ENCODE peak calls at places on chromosomes 2 and 18, in six cellular contexts. N is endothelial cell, F is lower leg skin, L is bronchial epithelial cell, I is endothelial cell of umbilical vein, B is left ventricle myocardium inferior. C is an unnamed sample.

GRCh38 chr18:63451774-63452173 is 25.0 kb upstream of the SERPINB5 start:
- DNase-seq in N (no peak), F (no peak), L (peak; percentile 97), I (peak; percentile 19), B (no peak), C (no peak)

GRCh38 chr18:25726278-25726677 is 364.1 kb downstream of the SS18 start:
- DNase-seq in N (peak; percentile 16), F (no peak), L (no peak), I (no peak), B (no peak), C (no peak)

GRCh38 chr2:46874236-46874929 is 41.2 kb downstream of the MCFD2 start:
- DNase-seq in N (no peak), F (no peak), L (no peak), I (no peak), B (no peak), C (peak; percentile 68)

GRCh38 chr2:197073701-197074433 is 147.4 kb upstream of the PGAP1 start:
- DNase-seq in N (no peak), F (no peak), L (no peak), I (peak; percentile 68), B (peak; percentile 81), C (no peak)

GRCh38 chr2:37323770-37324535 is 680 bp downstream of the PRKD3 start:
- DNase-seq in N (peak; percentile 50), F (no peak), L (peak; percentile 45), I (peak; percentile 71), B (peak; percentile 27), C (no peak)

GRCh38 chr2:8643996-8644356 is 37.9 kb upstream of the ID2 start:
- DNase-seq in N (no peak), F (no peak), L (no peak), I (no peak), B (no peak), C (no peak)

GRCh38 chr2:131369954-131370353 is 6.0 kb upstream of the RAB6D start:
- DNase-seq in N (no peak), F (no peak), L (no peak), I (no peak), B (no peak), C (no peak)

GRCh38 chr2:204265701-204266310 is 279.5 kb upstream of the PARD3B start:
- DNase-seq in N (no peak), F (no peak), L (no peak), I (no peak), B (no peak), C (no peak)

GRCh38 chr2:190843874-190844699 is 36.5 kb upstream of the GLS start:
- DNase-seq in N (no peak), F (no peak), L (peak; percentile 97), I (no peak), B (no peak), C (no peak)

GRCh38 chr2:138866797-138867196 is 86.6 kb upstream of the NXPH2 start:
- DNase-seq in N (no peak), F (no peak), L (no peak), I (no peak), B (no peak), C (no peak)

GRCh38 chr18:58267493-58267892 is 223.5 kb downstream of the NEDD4L start:
- DNase-seq in N (no peak), F (no peak), L (no peak), I (no peak), B (no peak), C (no peak)

GRCh38 chr2:44635725-44636124 is 274.0 kb downstream of the CAMKMT start:
- DNase-seq in N (no peak), F (no peak), L (peak; percentile 27), I (peak; percentile 19), B (no peak), C (no peak)

GRCh38 chr18:51195602-51196115 is 1.8 kb downstream of the MEX3C start:
- DNase-seq in N (peak; percentile 22), F (no peak), L (peak; percentile 62), I (peak; percentile 80), B (no peak), C (no peak)

GRCh38 chr2:176554107-176555048 is 285.1 kb downstream of the MTX2 start:
- DNase-seq in N (peak; percentile 29), F (peak; percentile 25), L (peak; percentile 54), I (peak; percentile 89), B (no peak), C (no peak)

GRCh38 chr2:131105156-131105949 is at the start of gene PLEKHB2:
- DNase-seq in N (peak; percentile 97), F (peak; percentile 88), L (peak; percentile 74), I (peak; percentile 93), B (peak; percentile 93), C (peak; percentile 46)

GRCh38 chr2:151902829-151903228 is 74.6 kb upstream of the ARL5A start:
- DNase-seq in N (no peak), F (no peak), L (peak; percentile 7), I (peak; percentile 47), B (no peak), C (no peak)

GRCh38 chr2:15866563-15867193 is 73.7 kb upstream of the MYCN start:
- DNase-seq in N (no peak), F (no peak), L (no peak), I (no peak), B (no peak), C (no peak)

GRCh38 chr2:196486145-196486544 is 153.4 kb upstream of the CCDC150 start:
- DNase-seq in N (no peak), F (peak; percentile 28), L (no peak), I (no peak), B (no peak), C (no peak)

GRCh38 chr2:95059656-95060370 is 34.3 kb downstream of the MAL start:
- DNase-seq in N (no peak), F (no peak), L (no peak), I (no peak), B (no peak), C (no peak)

GRCh38 chr2:178873912-178874311 is 66.7 kb upstream of the TTN start:
- DNase-seq in N (no peak), F (no peak), L (peak; percentile 30), I (no peak), B (no peak), C (no peak)

GRCh38 chr2:165185633-165186032 is 18.2 kb downstream of the SCN3A start:
- DNase-seq in N (no peak), F (no peak), L (no peak), I (no peak), B (no peak), C (no peak)

GRCh38 chr2:182767578-182767977 is 51.5 kb downstream of the DNAJC10 start:
- DNase-seq in N (no peak), F (no peak), L (peak; percentile 26), I (peak; percentile 81), B (no peak), C (no peak)

GRCh38 chr2:182758379-182758778 is 42.3 kb downstream of the DNAJC10 start:
- DNase-seq in N (no peak), F (no peak), L (no peak), I (no peak), B (no peak), C (no peak)

GRCh38 chr2:182761903-182762302 is 45.8 kb downstream of the DNAJC10 start:
- DNase-seq in N (no peak), F (no peak), L (peak; percentile 11), I (peak; percentile 39), B (no peak), C (no peak)

GRCh38 chr2:182766626-182767025 is 50.6 kb downstream of the DNAJC10 start:
- DNase-seq in N (no peak), F (no peak), L (no peak), I (no peak), B (no peak), C (no peak)

GRCh38 chr2:182763311-182763912 is 47.4 kb downstream of the DNAJC10 start:
- DNase-seq in N (peak; percentile 33), F (no peak), L (peak; percentile 48), I (peak; percentile 51), B (no peak), C (no peak)
- TF ChIP-seq CTCF in N (peak; percentile 70), F (no peak), L (peak; percentile 68), I (peak; percentile 43), B (peak; percentile 71), C (peak; percentile 69)

GRCh38 chr18:79755496-79756142 is 42.1 kb upstream of the KCNG2 start:
- DNase-seq in N (no peak), F (no peak), L (no peak), I (no peak), B (no peak), C (no peak)
- TF ChIP-seq CTCF in N (no peak), F (no peak), L (no peak), I (no peak), B (no peak), C (no peak)

DNA sequence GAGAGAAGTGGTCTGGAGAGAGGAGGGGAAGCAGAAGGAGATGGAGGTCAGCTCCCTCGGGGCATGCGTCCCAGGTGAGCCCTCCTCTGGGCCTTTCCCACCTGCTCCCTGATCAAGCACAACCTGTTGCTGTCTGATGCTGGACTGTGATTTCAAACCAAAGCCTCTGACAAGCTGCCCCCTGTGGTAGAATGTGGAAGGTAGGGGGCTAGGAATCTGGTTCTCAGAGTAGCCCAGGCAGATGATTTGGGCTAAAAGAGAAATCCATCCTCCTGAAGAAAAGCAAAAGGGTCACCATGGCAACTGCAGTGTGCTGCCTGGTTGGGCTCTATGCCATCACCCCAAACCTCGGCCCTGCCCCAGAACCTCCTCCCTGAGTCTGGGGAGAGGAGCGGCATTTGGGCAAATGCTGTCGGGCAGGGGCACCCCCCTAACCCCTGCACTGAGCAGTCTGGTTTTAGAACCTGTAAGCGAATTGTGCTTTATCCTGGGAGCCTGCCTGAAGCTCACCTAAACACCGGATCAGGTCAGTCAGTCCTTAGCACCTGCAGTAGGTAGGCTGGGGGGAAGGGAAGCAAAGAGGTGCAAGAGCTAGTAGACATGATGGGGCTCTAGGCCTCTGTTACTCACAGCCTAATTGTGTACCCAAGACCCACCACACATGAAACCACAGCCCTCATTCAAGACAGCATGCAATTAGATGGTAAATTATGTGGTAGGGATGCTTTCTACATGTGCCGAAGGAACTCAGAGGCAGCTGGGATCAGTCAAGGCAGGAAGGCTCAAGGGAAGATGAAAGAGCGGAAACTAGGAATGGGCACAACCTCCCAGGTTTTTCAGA is 83.6 kb downstream of the DNMT3A start:
- DNase-seq in N (no peak), F (no peak), L (no peak), I (no peak), B (no peak), C (no peak)
- TF ChIP-seq CTCF in N (no peak), F (no peak), L (no peak), I (no peak), B (no peak), C (no peak)

GRCh38 chr2:112813043-112813966 is 23.3 kb downstream of the IL1B start:
- DNase-seq in N (no peak), F (no peak), L (no peak), I (no peak), B (no peak), C (no peak)

GRCh38 chr2:112817082-112817481 is 19.5 kb downstream of the IL1B start:
- DNase-seq in N (no peak), F (no peak), L (no peak), I (no peak), B (no peak), C (no peak)

GRCh38 chr2:112811841-112812306 is 24.7 kb downstream of the IL1B start:
- DNase-seq in N (peak; percentile 38), F (no peak), L (peak; percentile 98), I (peak; percentile 99), B (no peak), C (peak; percentile 39)

GRCh38 chr2:112812318-112813042 is 24.1 kb downstream of the IL1B start:
- DNase-seq in N (no peak), F (no peak), L (peak; percentile 63), I (peak; percentile 66), B (no peak), C (no peak)

DNA sequence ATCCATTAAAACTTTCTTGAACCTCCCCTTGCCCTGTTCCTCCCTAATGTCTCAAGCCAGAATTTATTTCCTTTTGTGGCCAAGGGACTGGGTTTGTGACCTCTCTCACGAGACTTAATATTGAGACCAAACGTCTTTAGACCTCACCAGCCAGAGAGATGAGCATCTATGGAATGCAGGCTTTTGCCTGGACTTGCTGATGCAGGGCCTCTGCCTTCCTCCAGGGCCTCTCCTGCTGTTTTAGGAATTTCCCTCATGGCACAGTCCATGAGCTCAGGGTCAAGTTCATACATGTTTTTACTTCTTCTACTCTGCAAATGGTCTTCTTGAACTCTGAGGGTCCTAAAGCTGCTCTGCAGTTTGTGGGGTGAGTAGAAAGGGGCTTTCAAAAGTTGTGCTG is 22.3 kb downstream of the IL1B start:
- DNase-seq in N (no peak), F (no peak), L (peak; percentile 97), I (no peak), B (no peak), C (peak; percentile 38)
- TF ChIP-seq CTCF in N (no peak), F (no peak), L (peak; percentile 18), I (no peak), B (no peak), C (peak; percentile 45)